ENCODE peak calls at places on chromosomes 12 and 14, in four cellular contexts. Y is Karpas-422, R is fibroblast of lung, T is left lung. I is an unnamed sample.

GRCh38 chr12:113006641-113007040 is 28.3 kb downstream of the OAS2 start:
- DNase-seq in R (no peak), Y (no peak), T (no peak), I (no peak)

GRCh38 chr12:129520736-129521135 is 383.1 kb downstream of the TMEM132D start:
- DNase-seq in R (peak), Y (no peak), T (no peak), I (no peak)

GRCh38 chr12:107778383-107779015 is 4.0 kb downstream of the ASCL4 start:
- DNase-seq in Y (no peak), T (no peak), R (no peak), I (no peak)

GRCh38 chr12:78820946-78821345 is 43.6 kb upstream of the SYT1 start:
- DNase-seq in T (no peak), R (peak), Y (no peak), I (no peak)

GRCh38 chr14:99802301-99803105 is 9.3 kb downstream of the EML1 start:
- DNase-seq in R (no peak), T (no peak), Y (no peak), I (no peak)

GRCh38 chr12:10722905-10723866 is at the start of gene YBX3:
- DNase-seq in T (peak), Y (no peak), R (peak), I (peak)

GRCh38 chr12:22275847-22276246 is 58.7 kb downstream of the ST8SIA1 start:
- DNase-seq in R (peak), T (no peak), Y (no peak), I (no peak)

GRCh38 chr14:25121342-25122129 is 71.6 kb upstream of the STXBP6 start:
- DNase-seq in R (peak), T (no peak), Y (no peak), I (no peak)

GRCh38 chr14:57692671-57693070 is 173.2 kb downstream of the SLC35F4 start:
- DNase-seq in Y (peak), R (peak), T (no peak), I (no peak)

GRCh38 chr12:54980341-54980740 is 4.2 kb downstream of the TESPA1 start:
- DNase-seq in T (no peak), R (no peak), Y (no peak), I (no peak)

GRCh38 chr14:52429451-52429850 is 115.3 kb downstream of the PTGER2 start:
- DNase-seq in T (no peak), R (no peak), Y (no peak), I (no peak)

GRCh38 chr14:100730530-100730929 is 3.8 kb downstream of the DLK1 start:
- DNase-seq in T (no peak), Y (no peak), R (no peak), I (no peak)

GRCh38 chr12:94625531-94625930 is 24.8 kb downstream of the TMCC3 start:
- DNase-seq in T (no peak), Y (no peak), R (no peak), I (no peak)

GRCh38 chr12:95784286-95784685 is 6.3 kb downstream of the NTN4 start:
- DNase-seq in R (peak), Y (no peak), T (no peak), I (no peak)

DNA sequence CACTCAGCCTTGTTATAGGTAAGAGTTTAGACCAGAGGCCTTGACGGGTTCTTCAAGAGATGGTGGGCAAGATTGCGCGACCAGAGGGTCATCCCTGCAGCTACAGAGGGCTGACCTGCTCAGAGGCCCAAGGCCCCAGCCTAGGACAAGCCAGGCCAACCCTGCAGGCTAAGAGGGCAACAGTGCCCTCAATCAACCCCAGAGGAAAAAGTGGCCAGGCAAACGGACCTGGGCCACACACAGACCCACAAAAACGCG is 1.3 kb downstream of the SSH1 start:
- DNase-seq in Y (no peak), R (no peak), T (no peak), I (no peak)
- H3K27ac ChIP-seq in Y (no peak), R (peak), T (peak), I (peak)

GRCh38 chr14:74572829-74573360 is 39.1 kb downstream of the LTBP2 start:
- DNase-seq in T (no peak), R (peak), Y (no peak), I (no peak)

GRCh38 chr14:74573421-74574091 is 38.5 kb downstream of the LTBP2 start:
- DNase-seq in R (peak), Y (no peak), T (no peak), I (no peak)

GRCh38 chr14:74574706-74575105 is 37.3 kb downstream of the LTBP2 start:
- DNase-seq in T (no peak), Y (peak), R (no peak), I (no peak)

GRCh38 chr14:74575507-74575906 is 36.5 kb downstream of the LTBP2 start:
- DNase-seq in Y (no peak), R (no peak), T (no peak), I (no peak)

DNA sequence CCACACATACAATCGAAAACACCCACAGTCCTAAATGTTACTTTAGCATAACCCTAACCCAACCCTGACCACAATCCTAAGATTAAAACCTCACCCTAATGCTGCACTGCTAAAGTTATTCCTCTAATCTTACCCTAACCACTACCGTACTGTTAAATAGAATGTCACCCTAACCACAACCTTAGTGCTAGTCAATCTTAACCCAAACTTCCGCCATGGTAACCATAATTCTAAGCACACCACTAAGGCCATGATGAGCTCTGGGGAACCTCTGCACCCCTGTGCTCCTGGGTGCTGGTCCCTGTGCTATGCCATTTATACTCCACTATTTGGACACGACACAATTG is 38.0 kb downstream of the LTBP2 start:
- DNase-seq in T (no peak), R (peak), Y (no peak), I (no peak)
- H3K27ac ChIP-seq in T (peak), R (peak), Y (no peak), I (no peak)

DNA sequence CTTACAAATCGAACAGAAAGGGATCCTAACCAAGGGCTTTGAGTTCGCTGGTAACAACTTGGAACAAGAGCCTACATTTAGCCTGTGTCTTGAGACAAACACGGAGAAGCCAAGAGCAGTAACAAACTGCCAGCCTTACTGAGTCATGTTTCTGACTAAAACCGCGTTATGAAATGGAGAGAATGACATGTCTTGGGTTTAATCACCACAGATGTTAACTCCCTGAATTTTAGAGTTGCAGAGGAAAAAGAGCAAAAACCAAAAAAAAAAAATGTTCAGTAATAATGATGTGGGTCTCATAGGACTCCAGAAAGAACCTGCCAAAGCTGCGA is 1.0 kb downstream of the BLTP3B start:
- DNase-seq in R (peak), T (no peak), Y (no peak), I (no peak)
- H3K27ac ChIP-seq in R (peak), T (peak), Y (no peak), I (peak)

DNA sequence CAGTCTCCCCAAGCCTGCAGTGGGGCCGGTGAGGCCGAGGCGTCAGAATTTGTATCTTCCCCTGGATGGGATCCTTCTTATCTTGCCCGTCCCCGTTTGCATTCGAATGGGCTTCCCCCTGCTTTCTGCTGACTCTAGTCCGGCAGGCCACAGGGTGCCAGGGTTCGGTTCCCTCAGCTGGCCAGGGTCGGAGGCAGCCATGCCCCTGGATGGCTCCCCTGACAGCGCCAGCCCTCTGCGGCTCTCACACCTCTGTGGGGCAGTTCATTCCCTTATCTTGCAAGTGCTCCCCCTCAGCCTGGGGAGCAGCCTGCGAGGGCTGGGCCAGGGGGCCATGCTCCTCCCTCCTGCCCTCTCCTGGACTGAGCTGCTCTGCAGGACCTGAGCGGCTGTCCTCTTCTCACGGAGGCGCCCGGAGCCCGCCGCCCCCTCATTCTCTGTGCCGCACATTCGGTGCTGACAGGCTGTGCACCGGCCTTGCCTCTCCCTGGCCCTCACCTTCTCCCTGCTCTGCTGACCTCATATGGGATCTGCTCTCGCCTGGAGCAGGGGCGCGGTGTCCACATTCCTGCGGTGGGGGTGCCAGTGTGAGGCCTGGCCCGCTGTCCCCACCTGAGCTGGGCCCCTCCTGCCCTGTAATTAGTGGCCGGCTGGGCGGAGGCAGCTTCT is 32.8 kb downstream of the KIF26A start:
- DNase-seq in Y (no peak), T (no peak), R (no peak), I (no peak)
- H3K27ac ChIP-seq in Y (no peak), T (no peak), R (no peak), I (no peak)

I was measured in caudate nucleus.